ENCODE peak calls at places on chromosome 21, in six cellular contexts. One of them, this sample, is unnamed.

GRCh38 chr21:26421724-26422123 is 151.4 kb downstream of the CYYR1 start:
- DNase-seq in astrocyte of the spinal cord: no peak
- DNase-seq in CD8-positive, alpha-beta T cell: no peak
- DNase-seq in fibroblast of pulmonary artery: no peak
- DNase-seq in fibroblast of lung: no peak
- DNase-seq in HL-60: no peak
- DNase-seq in this sample: no peak

GRCh38 chr21:39071623-39072214 is 111.5 kb downstream of the PSMG1 start:
- DNase-seq in astrocyte of the spinal cord: peak
- DNase-seq in CD8-positive, alpha-beta T cell: no peak
- DNase-seq in fibroblast of pulmonary artery: peak
- DNase-seq in fibroblast of lung: peak
- DNase-seq in HL-60: no peak
- DNase-seq in this sample: no peak

GRCh38 chr21:43585924-43586411 is 73.3 kb downstream of the HSF2BP start:
- DNase-seq in astrocyte of the spinal cord: peak
- DNase-seq in CD8-positive, alpha-beta T cell: no peak
- DNase-seq in fibroblast of pulmonary artery: peak
- DNase-seq in fibroblast of lung: peak
- DNase-seq in HL-60: no peak
- DNase-seq in this sample: no peak

GRCh38 chr21:32916088-32916487 is 109.6 kb upstream of the OLIG2 start:
- DNase-seq in astrocyte of the spinal cord: no peak
- DNase-seq in CD8-positive, alpha-beta T cell: no peak
- DNase-seq in fibroblast of pulmonary artery: no peak
- DNase-seq in fibroblast of lung: no peak
- DNase-seq in HL-60: no peak
- DNase-seq in this sample: no peak

GRCh38 chr21:15468368-15468767 is 261.4 kb upstream of the USP25 start:
- DNase-seq in astrocyte of the spinal cord: no peak
- DNase-seq in CD8-positive, alpha-beta T cell: no peak
- DNase-seq in fibroblast of pulmonary artery: no peak
- DNase-seq in fibroblast of lung: no peak
- DNase-seq in HL-60: no peak
- DNase-seq in this sample: no peak

GRCh38 chr21:25551548-25551947 is 55.7 kb downstream of the MRPL39 start:
- DNase-seq in astrocyte of the spinal cord: no peak
- DNase-seq in CD8-positive, alpha-beta T cell: no peak
- DNase-seq in fibroblast of pulmonary artery: no peak
- DNase-seq in fibroblast of lung: no peak
- DNase-seq in HL-60: no peak
- DNase-seq in this sample: no peak

GRCh38 chr21:17352937-17353655 is 159.7 kb upstream of the CXADR start:
- DNase-seq in astrocyte of the spinal cord: no peak
- DNase-seq in CD8-positive, alpha-beta T cell: no peak
- DNase-seq in fibroblast of pulmonary artery: no peak
- DNase-seq in fibroblast of lung: no peak
- DNase-seq in HL-60: no peak
- DNase-seq in this sample: no peak

GRCh38 chr21:38460171-38460742 is 38.0 kb downstream of the ERG start:
- DNase-seq in astrocyte of the spinal cord: peak
- DNase-seq in CD8-positive, alpha-beta T cell: no peak
- DNase-seq in fibroblast of pulmonary artery: peak
- DNase-seq in fibroblast of lung: peak
- DNase-seq in HL-60: no peak
- DNase-seq in this sample: no peak

GRCh38 chr21:31203371-31204054 is 140.5 kb downstream of the TIAM1 start:
- DNase-seq in astrocyte of the spinal cord: peak
- DNase-seq in CD8-positive, alpha-beta T cell: no peak
- DNase-seq in fibroblast of pulmonary artery: peak
- DNase-seq in fibroblast of lung: peak
- DNase-seq in HL-60: no peak
- DNase-seq in this sample: no peak

GRCh38 chr21:26941436-26941835 is 25.5 kb downstream of the ADAMTS5 start:
- DNase-seq in astrocyte of the spinal cord: no peak
- DNase-seq in CD8-positive, alpha-beta T cell: no peak
- DNase-seq in fibroblast of pulmonary artery: no peak
- DNase-seq in fibroblast of lung: no peak
- DNase-seq in HL-60: no peak
- DNase-seq in this sample: no peak

GRCh38 chr21:39041815-39042214 is 141.4 kb downstream of the PSMG1 start:
- DNase-seq in astrocyte of the spinal cord: no peak
- DNase-seq in CD8-positive, alpha-beta T cell: no peak
- DNase-seq in fibroblast of pulmonary artery: no peak
- DNase-seq in fibroblast of lung: no peak
- DNase-seq in HL-60: no peak
- DNase-seq in this sample: no peak

GRCh38 chr21:24903954-24904635 is 703.2 kb downstream of the MRPL39 start:
- DNase-seq in astrocyte of the spinal cord: peak
- DNase-seq in CD8-positive, alpha-beta T cell: no peak
- DNase-seq in fibroblast of pulmonary artery: no peak
- DNase-seq in fibroblast of lung: no peak
- DNase-seq in HL-60: no peak
- DNase-seq in this sample: no peak

GRCh38 chr21:31630062-31630711 is 29.3 kb upstream of the SOD1 start:
- DNase-seq in astrocyte of the spinal cord: peak
- DNase-seq in CD8-positive, alpha-beta T cell: no peak
- DNase-seq in fibroblast of pulmonary artery: peak
- DNase-seq in fibroblast of lung: peak
- DNase-seq in HL-60: no peak
- DNase-seq in this sample: no peak

GRCh38 chr21:25518491-25518911 is 88.8 kb downstream of the MRPL39 start:
- DNase-seq in astrocyte of the spinal cord: no peak
- DNase-seq in CD8-positive, alpha-beta T cell: no peak
- DNase-seq in fibroblast of pulmonary artery: no peak
- DNase-seq in fibroblast of lung: no peak
- DNase-seq in HL-60: no peak
- DNase-seq in this sample: no peak

GRCh38 chr21:29939859-29940245 is at the start of gene GRIK1:
- DNase-seq in astrocyte of the spinal cord: peak
- DNase-seq in CD8-positive, alpha-beta T cell: no peak
- DNase-seq in fibroblast of pulmonary artery: no peak
- DNase-seq in fibroblast of lung: peak
- DNase-seq in HL-60: no peak
- DNase-seq in this sample: no peak

GRCh38 chr21:18334066-18334465 is 69.5 kb downstream of the TMPRSS15 start:
- DNase-seq in astrocyte of the spinal cord: no peak
- DNase-seq in CD8-positive, alpha-beta T cell: no peak
- DNase-seq in fibroblast of pulmonary artery: no peak
- DNase-seq in fibroblast of lung: no peak
- DNase-seq in HL-60: no peak
- DNase-seq in this sample: no peak

GRCh38 chr21:37219766-37220432 is 47.2 kb downstream of the VPS26C start:
- DNase-seq in astrocyte of the spinal cord: no peak
- DNase-seq in CD8-positive, alpha-beta T cell: peak
- DNase-seq in fibroblast of pulmonary artery: no peak
- DNase-seq in fibroblast of lung: no peak
- DNase-seq in HL-60: peak
- DNase-seq in this sample: no peak

GRCh38 chr21:37220981-37221664 is 46.0 kb downstream of the VPS26C start:
- DNase-seq in astrocyte of the spinal cord: peak
- DNase-seq in CD8-positive, alpha-beta T cell: peak
- DNase-seq in fibroblast of pulmonary artery: peak
- DNase-seq in fibroblast of lung: peak
- DNase-seq in HL-60: peak
- DNase-seq in this sample: peak

GRCh38 chr21:37223804-37224345 is 43.3 kb downstream of the VPS26C start:
- DNase-seq in astrocyte of the spinal cord: no peak
- DNase-seq in CD8-positive, alpha-beta T cell: no peak
- DNase-seq in fibroblast of pulmonary artery: no peak
- DNase-seq in fibroblast of lung: no peak
- DNase-seq in HL-60: no peak
- DNase-seq in this sample: no peak

GRCh38 chr21:37224861-37225260 is 42.3 kb downstream of the VPS26C start:
- DNase-seq in astrocyte of the spinal cord: no peak
- DNase-seq in CD8-positive, alpha-beta T cell: no peak
- DNase-seq in fibroblast of pulmonary artery: no peak
- DNase-seq in fibroblast of lung: no peak
- DNase-seq in HL-60: no peak
- DNase-seq in this sample: no peak

GRCh38 chr21:37220433-37220980 is 46.6 kb downstream of the VPS26C start:
- DNase-seq in astrocyte of the spinal cord: peak
- DNase-seq in CD8-positive, alpha-beta T cell: peak
- DNase-seq in fibroblast of pulmonary artery: peak
- DNase-seq in fibroblast of lung: peak
- DNase-seq in HL-60: peak
- DNase-seq in this sample: no peak
- TF ChIP-seq CTCF in astrocyte of the spinal cord: no peak
- TF ChIP-seq CTCF in CD8-positive, alpha-beta T cell: no peak
- TF ChIP-seq CTCF in fibroblast of pulmonary artery: peak
- TF ChIP-seq CTCF in fibroblast of lung: peak
- TF ChIP-seq CTCF in HL-60: no peak
- TF ChIP-seq CTCF in this sample: no peak

GRCh38 chr21:34934350-34934749 is 114.8 kb downstream of the RUNX1 start:
- DNase-seq in astrocyte of the spinal cord: no peak
- DNase-seq in CD8-positive, alpha-beta T cell: no peak
- DNase-seq in fibroblast of pulmonary artery: no peak
- DNase-seq in fibroblast of lung: no peak
- DNase-seq in HL-60: no peak
- DNase-seq in this sample: no peak

GRCh38 chr21:34933609-34934345 is 115.3 kb downstream of the RUNX1 start:
- DNase-seq in astrocyte of the spinal cord: no peak
- DNase-seq in CD8-positive, alpha-beta T cell: no peak
- DNase-seq in fibroblast of pulmonary artery: no peak
- DNase-seq in fibroblast of lung: no peak
- DNase-seq in HL-60: no peak
- DNase-seq in this sample: no peak

GRCh38 chr21:34935452-34935851 is 113.7 kb downstream of the RUNX1 start:
- DNase-seq in astrocyte of the spinal cord: no peak
- DNase-seq in CD8-positive, alpha-beta T cell: no peak
- DNase-seq in fibroblast of pulmonary artery: no peak
- DNase-seq in fibroblast of lung: no peak
- DNase-seq in HL-60: no peak
- DNase-seq in this sample: no peak

GRCh38 chr21:34930971-34931370 is 118.1 kb downstream of the RUNX1 start:
- DNase-seq in astrocyte of the spinal cord: peak
- DNase-seq in CD8-positive, alpha-beta T cell: no peak
- DNase-seq in fibroblast of pulmonary artery: peak
- DNase-seq in fibroblast of lung: no peak
- DNase-seq in HL-60: no peak
- DNase-seq in this sample: no peak

GRCh38 chr21:34932233-34932632 is 116.9 kb downstream of the RUNX1 start:
- DNase-seq in astrocyte of the spinal cord: no peak
- DNase-seq in CD8-positive, alpha-beta T cell: no peak
- DNase-seq in fibroblast of pulmonary artery: no peak
- DNase-seq in fibroblast of lung: no peak
- DNase-seq in HL-60: no peak
- DNase-seq in this sample: no peak
- TF ChIP-seq CTCF in astrocyte of the spinal cord: no peak
- TF ChIP-seq CTCF in CD8-positive, alpha-beta T cell: no peak
- TF ChIP-seq CTCF in fibroblast of pulmonary artery: no peak
- TF ChIP-seq CTCF in fibroblast of lung: no peak
- TF ChIP-seq CTCF in HL-60: no peak
- TF ChIP-seq CTCF in this sample: no peak

DNA sequence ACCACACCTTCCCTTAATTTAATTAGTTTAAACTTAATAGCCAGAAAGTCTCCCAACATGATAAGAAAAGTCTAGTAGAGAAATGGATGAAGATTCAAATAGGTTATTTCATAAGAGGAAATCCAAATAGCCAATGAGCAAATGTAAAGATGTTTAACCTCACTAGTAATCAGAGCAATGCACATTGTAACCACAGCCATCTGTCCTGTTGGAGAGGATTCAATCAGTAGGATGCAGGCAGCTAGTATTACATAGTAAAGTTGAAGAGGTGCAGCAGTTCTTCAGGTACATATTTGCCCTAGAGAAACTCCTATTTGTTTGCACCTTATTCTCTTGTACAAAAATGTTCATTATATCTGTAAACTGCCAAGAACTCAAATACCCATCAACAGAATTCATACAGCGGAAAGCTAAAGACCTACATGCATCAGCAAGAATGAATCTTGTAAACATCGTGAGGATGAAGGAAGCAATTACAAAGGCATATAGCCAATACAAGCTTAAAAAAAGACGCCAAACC is 27.9 kb downstream of the DIP2A start:
- DNase-seq in astrocyte of the spinal cord: no peak
- DNase-seq in CD8-positive, alpha-beta T cell: no peak
- DNase-seq in fibroblast of pulmonary artery: no peak
- DNase-seq in fibroblast of lung: peak
- DNase-seq in HL-60: no peak
- DNase-seq in this sample: no peak
- TF ChIP-seq CTCF in astrocyte of the spinal cord: no peak
- TF ChIP-seq CTCF in CD8-positive, alpha-beta T cell: no peak
- TF ChIP-seq CTCF in fibroblast of pulmonary artery: no peak
- TF ChIP-seq CTCF in fibroblast of lung: no peak
- TF ChIP-seq CTCF in HL-60: no peak
- TF ChIP-seq CTCF in this sample: no peak

GRCh38 chr21:42009831-42010506 is at the start of gene ZBTB21:
- DNase-seq in astrocyte of the spinal cord: peak
- DNase-seq in CD8-positive, alpha-beta T cell: peak
- DNase-seq in fibroblast of pulmonary artery: peak
- DNase-seq in fibroblast of lung: peak
- DNase-seq in HL-60: peak
- DNase-seq in this sample: peak

GRCh38 chr21:42006765-42007164 is 3.4 kb downstream of the ZBTB21 start:
- DNase-seq in astrocyte of the spinal cord: no peak
- DNase-seq in CD8-positive, alpha-beta T cell: no peak
- DNase-seq in fibroblast of pulmonary artery: no peak
- DNase-seq in fibroblast of lung: no peak
- DNase-seq in HL-60: no peak
- DNase-seq in this sample: no peak

GRCh38 chr21:42007541-42007940 is 2.6 kb downstream of the ZBTB21 start:
- DNase-seq in astrocyte of the spinal cord: no peak
- DNase-seq in CD8-positive, alpha-beta T cell: no peak
- DNase-seq in fibroblast of pulmonary artery: no peak
- DNase-seq in fibroblast of lung: no peak
- DNase-seq in HL-60: no peak
- DNase-seq in this sample: no peak

GRCh38 chr21:42010507-42011493 is 640 bp upstream of the ZBTB21 start:
- DNase-seq in astrocyte of the spinal cord: peak
- DNase-seq in CD8-positive, alpha-beta T cell: peak
- DNase-seq in fibroblast of pulmonary artery: no peak
- DNase-seq in fibroblast of lung: no peak
- DNase-seq in HL-60: no peak
- DNase-seq in this sample: peak

DNA sequence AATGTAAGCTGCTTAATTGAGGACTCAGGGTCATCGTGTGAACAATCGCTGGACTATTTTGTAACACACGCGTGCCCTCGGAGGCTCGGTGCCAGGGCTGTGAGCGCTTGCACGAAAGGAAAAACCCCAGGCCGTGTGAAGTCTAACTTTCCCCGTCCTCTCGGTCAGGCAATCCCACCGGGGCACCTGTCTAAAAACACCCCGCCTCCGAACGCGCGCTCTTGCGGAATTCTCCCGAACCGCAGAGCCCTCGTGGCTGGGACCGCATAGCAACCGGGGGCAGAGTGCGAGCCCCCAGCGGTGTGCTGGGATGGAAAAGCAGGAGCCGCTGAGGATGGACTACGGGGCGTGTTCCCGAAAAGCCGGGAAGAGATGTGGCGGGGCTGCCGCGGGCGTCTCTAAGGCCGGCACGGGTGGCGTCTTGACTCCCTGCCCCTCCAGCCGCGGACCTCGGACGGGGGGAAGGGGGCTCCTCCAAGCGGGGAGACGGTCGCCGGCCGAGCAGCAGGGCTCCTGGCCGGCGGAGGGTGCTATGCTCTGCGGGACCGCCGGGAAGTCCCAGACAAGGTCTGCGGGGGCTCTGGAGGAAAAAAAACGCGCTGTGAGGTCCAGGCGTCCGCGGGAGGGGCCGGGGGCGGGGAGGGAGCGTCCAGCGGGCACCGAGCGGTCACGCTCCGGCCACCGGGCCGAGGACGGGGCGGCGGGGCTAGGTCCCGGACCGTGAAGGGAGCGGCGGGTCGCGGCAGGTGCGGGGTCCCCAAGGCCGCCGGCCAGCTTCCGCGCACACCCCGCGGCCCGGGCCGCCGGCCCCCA is 936 bp downstream of the ZBTB21 start:
- DNase-seq in astrocyte of the spinal cord: peak
- DNase-seq in CD8-positive, alpha-beta T cell: peak
- DNase-seq in fibroblast of pulmonary artery: peak
- DNase-seq in fibroblast of lung: peak
- DNase-seq in HL-60: peak
- DNase-seq in this sample: peak
- TF ChIP-seq CTCF in astrocyte of the spinal cord: peak
- TF ChIP-seq CTCF in CD8-positive, alpha-beta T cell: no peak
- TF ChIP-seq CTCF in fibroblast of pulmonary artery: no peak
- TF ChIP-seq CTCF in fibroblast of lung: peak
- TF ChIP-seq CTCF in HL-60: no peak
- TF ChIP-seq CTCF in this sample: peak

This sample was measured in progenitor cell of endocrine pancreas.